ENCODE peak calls at places on chromosomes 11 and 22, in nine cellular contexts. O is head of caudate nucleus, E is iris pigment epithelial cell, B is iPS-NIHi11, T is NCI-H1436, F is KG1, L is cardiac fibroblast, C is cardiac muscle cell, H is dermis microvascular lymphatic vessel endothelial cell. D is an unnamed sample.

GRCh38 chr22:24688294-24688693 is 85.3 kb downstream of the GGT1 start:
- DNase-seq in O (no peak), C (no peak), L (no peak), T (no peak), H (no peak), E (no peak), B (no peak), F (no peak), D (peak)

GRCh38 chr11:7575841-7576451 is 62.1 kb downstream of the PPFIBP2 start:
- DNase-seq in B (peak), C (no peak), F (no peak), T (no peak), O (peak), L (peak), E (peak), H (no peak), D (peak)

GRCh38 chr11:34242037-34242625 is 115.7 kb downstream of the ABTB2 start:
- DNase-seq in T (no peak), F (no peak), B (no peak), E (peak), L (peak), C (no peak), O (no peak), H (peak), D (peak)

GRCh38 chr11:109668973-109669634 is 247.1 kb downstream of the C11orf87 start:
- DNase-seq in E (peak), B (no peak), C (peak), O (no peak), T (no peak), H (no peak), F (no peak), L (peak), D (no peak)

GRCh38 chr11:69277074-69277809 is 16.7 kb upstream of the MYEOV start:
- DNase-seq in C (no peak), O (no peak), F (no peak), B (no peak), L (no peak), H (no peak), E (no peak), T (no peak), D (no peak)

GRCh38 chr11:61791737-61792309 is 576 bp downstream of the TMEM258 start:
- DNase-seq in T (peak), H (peak), B (peak), E (peak), O (peak), L (peak), C (peak), F (no peak), D (peak)

GRCh38 chr22:23700706-23701105 is 9.9 kb downstream of the RGL4 start:
- DNase-seq in B (no peak), F (no peak), H (no peak), T (no peak), L (peak), O (no peak), C (peak), E (peak), D (no peak)

GRCh38 chr11:129215506-129216245 is 23.6 kb upstream of the ARHGAP32 start:
- DNase-seq in F (no peak), C (no peak), O (no peak), T (no peak), L (no peak), H (no peak), E (no peak), B (peak), D (peak)

GRCh38 chr11:64372021-64372420 is 13.1 kb downstream of the RPS6KA4 start:
- DNase-seq in E (no peak), H (no peak), L (no peak), O (no peak), B (no peak), C (no peak), T (no peak), F (no peak), D (no peak)

GRCh38 chr11:34679681-34680080 is 58.8 kb downstream of the EHF start:
- DNase-seq in C (no peak), H (no peak), B (no peak), E (no peak), O (no peak), L (no peak), F (no peak), T (no peak), D (no peak)

GRCh38 chr11:126317681-126318641 is 14.1 kb downstream of the DCPS start:
- DNase-seq in T (no peak), H (no peak), E (peak), O (no peak), F (peak), B (no peak), C (peak), L (peak), D (no peak)

GRCh38 chr22:30270841-30271240 is 4.2 kb upstream of the OSM start:
- DNase-seq in H (peak), C (peak), L (peak), B (no peak), O (peak), F (no peak), E (peak), T (no peak), D (peak)

GRCh38 chr22:19797631-19798319 is 37.2 kb downstream of the TBX1 start:
- DNase-seq in B (no peak), H (no peak), C (no peak), T (no peak), L (no peak), F (no peak), O (no peak), E (no peak), D (no peak)

GRCh38 chr11:5368502-5369043 is 15.0 kb upstream of the OR51M1 start:
- DNase-seq in T (no peak), E (peak), F (no peak), O (no peak), C (no peak), H (no peak), B (no peak), L (no peak), D (peak)

GRCh38 chr22:41830174-41830573 is 2.7 kb upstream of the SREBF2 start:
- DNase-seq in T (no peak), B (no peak), H (no peak), F (no peak), E (no peak), C (no peak), O (no peak), L (no peak), D (no peak)

GRCh38 chr22:18109410-18110193 is 1.0 kb upstream of the TUBA8 start:
- DNase-seq in T (no peak), F (no peak), C (no peak), O (no peak), B (no peak), E (no peak), H (no peak), L (no peak), D (no peak)

GRCh38 chr22:25404556-25404922 is 159.9 kb upstream of the GRK3 start:
- DNase-seq in B (peak), O (no peak), H (peak), T (no peak), E (no peak), L (no peak), F (no peak), C (no peak), D (no peak)

GRCh38 chr22:24432059-24432853 is 4.9 kb downstream of the ADORA2A start:
- DNase-seq in F (no peak), T (no peak), E (peak), L (peak), C (peak), O (peak), H (no peak), B (no peak), D (no peak)

GRCh38 chr11:71201936-71202597 is 50.3 kb downstream of the SHANK2 start:
- DNase-seq in C (no peak), E (no peak), L (no peak), T (no peak), O (no peak), F (no peak), B (no peak), H (no peak), D (no peak)

GRCh38 chr11:75562048-75562835 is at the start of gene SERPINH1:
- DNase-seq in L (peak), O (peak), F (peak), T (peak), H (peak), C (peak), E (peak), B (peak), D (peak)

GRCh38 chr11:131687291-131688055 is 317.1 kb downstream of the NTM start:
- DNase-seq in H (no peak), F (no peak), C (no peak), T (no peak), O (no peak), E (no peak), B (no peak), L (no peak), D (no peak)

GRCh38 chr11:61345170-61345610 is 12.2 kb downstream of the TKFC start:
- DNase-seq in C (no peak), L (no peak), T (no peak), B (no peak), E (no peak), F (no peak), O (no peak), H (no peak), D (peak)

D was measured in ELF-1.